ENCODE peak calls at places on chromosomes 7 and 10, in five cellular contexts. M, N, P, I and R are unnamed samples.

GRCh38 chr7:40674316-40674715 is 539.5 kb downstream of the SUGCT start:
- DNase-seq in M (no peak), N (no peak), P (no peak), I (no peak), R (no peak)

GRCh38 chr7:2394566-2395082 is 8.8 kb upstream of the CHST12 start:
- DNase-seq in M (no peak), N (no peak), P (no peak), I (no peak), R (no peak)

GRCh38 chr10:127228195-127228785 is 31.9 kb upstream of the INSYN2A start:
- DNase-seq in M (no peak), N (no peak), P (peak; percentile 23), I (no peak), R (no peak)

GRCh38 chr7:132251327-132251659 is 325.0 kb downstream of the PLXNA4 start:
- DNase-seq in M (no peak), N (no peak), P (peak; percentile 87), I (peak; percentile 17), R (no peak)

GRCh38 chr7:37784015-37784414 is 64.4 kb upstream of the NME8 start:
- DNase-seq in M (no peak), N (no peak), P (no peak), I (no peak), R (peak; percentile 51)

GRCh38 chr10:42979181-42979580 is 97.7 kb upstream of the RET start:
- DNase-seq in M (peak; percentile 50), N (no peak), P (no peak), I (no peak), R (no peak)

GRCh38 chr10:5441106-5441505 is 28.7 kb downstream of the NET1 start:
- DNase-seq in M (no peak), N (no peak), P (no peak), I (no peak), R (no peak)

GRCh38 chr7:78702770-78703169 is 750.7 kb downstream of the MAGI2 start:
- DNase-seq in M (no peak), N (no peak), P (no peak), I (no peak), R (no peak)

GRCh38 chr10:6586501-6586900 is 6.4 kb upstream of the PRKCQ start:
- DNase-seq in M (no peak), N (no peak), P (no peak), I (no peak), R (no peak)

GRCh38 chr7:105705427-105705826 is 124.1 kb upstream of the EFCAB10 start:
- DNase-seq in M (no peak), N (no peak), P (no peak), I (no peak), R (no peak)

GRCh38 chr10:78445308-78445707 is 411.6 kb downstream of the RPS24 start:
- DNase-seq in M (no peak), N (no peak), P (no peak), I (no peak), R (no peak)

GRCh38 chr7:136687693-136688322 is 180.6 kb upstream of the CHRM2 start:
- DNase-seq in M (peak; percentile 53), N (no peak), P (peak; percentile 7), I (peak; percentile 24), R (no peak)

GRCh38 chr7:50664461-50664922 is 99.3 kb upstream of the DDC start:
- DNase-seq in M (no peak), N (no peak), P (no peak), I (no peak), R (no peak)

GRCh38 chr10:46298346-46299266 is 11.8 kb downstream of the ANTXRL start:
- DNase-seq in M (no peak), N (peak; percentile 30), P (no peak), I (no peak), R (no peak)

GRCh38 chr7:27184342-27185012 is 555 bp downstream of the HOXA11 start:
- DNase-seq in M (no peak), N (peak; percentile 57), P (no peak), I (peak; percentile 51), R (no peak)

GRCh38 chr7:76383089-76383944 is 24.5 kb upstream of the YWHAG start:
- DNase-seq in M (peak; percentile 81), N (peak; percentile 63), P (peak; percentile 64), I (peak; percentile 75), R (no peak)

GRCh38 chr7:146235210-146235609 is 118.6 kb downstream of the CNTNAP2 start:
- DNase-seq in M (no peak), N (no peak), P (no peak), I (no peak), R (no peak)

GRCh38 chr7:25091757-25092156 is 33.3 kb downstream of the CYCS start:
- DNase-seq in M (no peak), N (no peak), P (no peak), I (no peak), R (no peak)

GRCh38 chr7:131600578-131600977 is 44.1 kb upstream of the PODXL start:
- DNase-seq in M (no peak), N (no peak), P (peak; percentile 12), I (peak; percentile 51), R (no peak)

GRCh38 chr7:143172354-143172753 is 10.9 kb upstream of the TAS2R39 start:
- DNase-seq in M (no peak), N (no peak), P (no peak), I (peak; percentile 29), R (no peak)

GRCh38 chr10:79229830-79230562 is 117.3 kb upstream of the PPIF start:
- DNase-seq in M (no peak), N (peak; percentile 78), P (no peak), I (no peak), R (no peak)

GRCh38 chr7:30146127-30146612 is 11.4 kb downstream of the MTURN start:
- DNase-seq in M (peak; percentile 84), N (no peak), P (no peak), I (no peak), R (no peak)

GRCh38 chr10:21314234-21314633 is 211.2 kb downstream of the SKIDA1 start:
- DNase-seq in M (no peak), N (no peak), P (peak; percentile 27), I (no peak), R (no peak)

GRCh38 chr10:12844796-12845524 is 156.6 kb downstream of the CCDC3 start:
- DNase-seq in M (no peak), N (no peak), P (peak; percentile 10), I (peak; percentile 53), R (no peak)

GRCh38 chr7:92685146-92686042 is 95.2 kb upstream of the FAM133B start:
- DNase-seq in M (no peak), N (no peak), P (no peak), I (no peak), R (no peak)

GRCh38 chr10:97024181-97025073 is 161.3 kb downstream of the SLIT1 start:
- DNase-seq in M (no peak), N (no peak), P (no peak), I (peak; percentile 66), R (peak; percentile 28)

GRCh38 chr10:43322769-43323168 is 48.7 kb upstream of the FXYD4 start:
- DNase-seq in M (peak; percentile 96), N (peak; percentile 98), P (no peak), I (peak; percentile 83), R (no peak)

GRCh38 chr10:44280211-44280610 is 104.7 kb downstream of the CXCL12 start:
- DNase-seq in M (no peak), N (no peak), P (no peak), I (no peak), R (no peak)

GRCh38 chr10:73772280-73773151 is 9.3 kb upstream of the CHCHD1 start:
- DNase-seq in M (peak; percentile 93), N (peak; percentile 92), P (peak; percentile 41), I (peak; percentile 79), R (peak; percentile 48)

GRCh38 chr7:12570529-12571461 is at the start of gene SCIN:
- DNase-seq in M (no peak), N (peak; percentile 75), P (no peak), I (peak; percentile 34), R (no peak)
- TF ChIP-seq HDAC2 in M (no peak), N (peak; percentile 51), P (no peak), I (no peak), R (no peak)

GRCh38 chr7:102095933-102096332 is 190.7 kb upstream of the SH2B2 start:
- DNase-seq in M (no peak), N (peak; percentile 31), P (no peak), I (no peak), R (no peak)
- TF ChIP-seq HDAC2 in M (no peak), N (no peak), P (no peak), I (no peak), R (no peak)

GRCh38 chr7:381211-382117 is 91.5 kb downstream of the FOXL3 start:
- DNase-seq in M (no peak), N (no peak), P (no peak), I (no peak), R (no peak)
- TF ChIP-seq HDAC2 in M (no peak), N (no peak), P (no peak), I (no peak), R (no peak)

DNA sequence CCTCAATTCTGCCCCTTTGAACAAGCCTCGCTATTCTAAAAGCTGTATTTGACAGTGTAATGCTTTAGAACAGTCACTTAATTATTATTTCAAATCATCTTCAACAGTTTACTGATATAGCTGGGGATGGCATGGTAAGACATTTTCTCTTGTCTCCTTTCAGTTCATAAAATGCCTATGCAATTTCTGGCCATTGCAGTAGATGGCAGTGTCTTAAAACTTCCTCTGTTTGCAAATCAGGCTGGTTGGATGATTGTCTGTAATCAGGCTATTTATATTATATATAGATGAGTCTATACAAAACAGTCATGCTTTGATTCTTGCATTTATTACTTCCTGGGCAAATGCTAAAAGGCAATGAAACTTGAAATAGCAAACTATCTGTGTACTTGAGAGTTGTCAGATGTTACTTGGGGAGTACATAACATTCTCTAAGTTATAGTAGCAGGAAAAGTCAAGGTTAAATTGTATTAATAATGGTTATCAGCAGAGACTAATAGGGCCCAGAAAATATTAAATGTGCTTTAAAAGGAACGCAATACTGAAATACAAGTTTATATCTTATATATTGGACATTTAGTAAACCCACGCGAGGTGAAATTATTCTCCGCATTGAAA is 55.5 kb upstream of the LHFPL3 start:
- DNase-seq in M (no peak), N (no peak), P (peak; percentile 36), I (peak; percentile 41), R (no peak)
- TF ChIP-seq HDAC2 in M (no peak), N (no peak), P (no peak), I (no peak), R (no peak)

DNA sequence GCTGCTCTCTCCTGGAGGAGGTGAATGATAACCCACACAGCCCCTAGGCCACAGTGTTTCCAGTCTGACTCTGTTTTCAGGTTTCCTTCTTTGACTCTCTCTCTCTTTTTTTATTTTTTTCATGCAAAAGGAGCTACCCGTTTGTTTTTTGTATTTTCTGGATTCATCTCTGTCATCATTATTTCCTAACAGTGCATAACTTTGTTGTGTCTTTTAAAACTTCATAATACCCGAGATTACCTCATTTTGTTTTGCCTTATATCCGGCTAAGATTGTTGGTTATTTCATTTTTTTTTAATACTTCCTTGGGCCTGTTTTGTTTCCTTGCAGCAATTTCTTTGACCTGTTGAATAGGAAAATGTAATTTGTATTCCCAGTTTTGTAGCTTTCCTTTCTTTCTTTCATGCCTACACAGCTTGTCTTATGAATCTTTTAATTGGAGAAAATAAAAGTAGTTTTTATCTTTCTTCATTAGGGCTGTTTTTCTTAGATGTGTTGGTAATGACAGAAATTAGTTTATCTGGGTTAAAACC is 72.5 kb downstream of the SPAG6 start:
- DNase-seq in M (no peak), N (no peak), P (no peak), I (no peak), R (no peak)
- TF ChIP-seq HDAC2 in M (no peak), N (no peak), P (no peak), I (no peak), R (no peak)